ENCODE peak calls at places on chromosomes 7 and 10, in ten cellular contexts. U is cardiac fibroblast; H is fibroblast of the conjunctiva; T is GF-D8; O is activated naive CD4-positive, alpha-beta T cell treated with Interleukin-2 at 50 U/mL for 16 hours; F is BJ; C is ELR; V is CD8-positive, alpha-beta memory T cell; G is endothelial cell; K is stimulated activated CD4-positive, alpha-beta T cell treated with anti-CD3 and anti-CD28 coated beads, Interleukin-1b, Interleukin-23, amount 100 ng/mL, for 24 hours. L is an unnamed sample.

GRCh38 chr7:44894881-44895600 is 9.7 kb upstream of the PURB start:
- DNase-seq in U (no peak), H (no peak), T (no peak), O (no peak), F (no peak), C (no peak), V (no peak), G (no peak), K (no peak), L (no peak)

GRCh38 chr7:54664235-54665228 is 94.5 kb downstream of the SEC61G start:
- DNase-seq in U (peak), H (no peak), T (no peak), O (no peak), F (no peak), C (peak), V (no peak), G (peak), K (no peak), L (no peak)

GRCh38 chr10:107011113-107011512 is 153.4 kb downstream of the SORCS1 start:
- DNase-seq in U (no peak), H (no peak), T (no peak), O (no peak), F (no peak), C (no peak), V (no peak), G (peak), K (no peak), L (no peak)

GRCh38 chr10:119198438-119198837 is 8.9 kb upstream of the GRK5 start:
- DNase-seq in U (peak), H (no peak), T (no peak), O (peak), F (no peak), C (peak), V (no peak), G (no peak), K (no peak), L (no peak)

GRCh38 chr7:113289140-113289740 is 170.9 kb upstream of the SMIM30 start:
- DNase-seq in U (peak), H (peak), T (no peak), O (no peak), F (no peak), C (peak), V (no peak), G (no peak), K (no peak), L (peak)

GRCh38 chr7:44608916-44609648 is 2.7 kb downstream of the OGDH start:
- DNase-seq in U (peak), H (no peak), T (peak), O (no peak), F (peak), C (no peak), V (no peak), G (no peak), K (no peak), L (peak)

GRCh38 chr7:64045301-64046040 is at the start of gene ZNF727:
- DNase-seq in U (no peak), H (no peak), T (no peak), O (no peak), F (no peak), C (no peak), V (no peak), G (no peak), K (no peak), L (no peak)

GRCh38 chr7:150858236-150859197 is 6.2 kb downstream of the AOC1 start:
- DNase-seq in U (no peak), H (no peak), T (no peak), O (no peak), F (no peak), C (no peak), V (no peak), G (no peak), K (no peak), L (no peak)

GRCh38 chr10:86061301-86061873 is 305.2 kb downstream of the GRID1 start:
- DNase-seq in U (no peak), H (no peak), T (no peak), O (no peak), F (no peak), C (no peak), V (no peak), G (no peak), K (no peak), L (no peak)

GRCh38 chr10:124521429-124521871 is 59.8 kb downstream of the LHPP start:
- DNase-seq in U (no peak), H (no peak), T (no peak), O (no peak), F (no peak), C (no peak), V (peak), G (no peak), K (no peak), L (no peak)

GRCh38 chr7:55534262-55534915 is 37.9 kb downstream of the VOPP1 start:
- DNase-seq in U (peak), H (no peak), T (peak), O (peak), F (peak), C (peak), V (peak), G (no peak), K (peak), L (no peak)

GRCh38 chr7:148700693-148701092 is 2.0 kb downstream of the CUL1 start:
- DNase-seq in U (peak), H (no peak), T (no peak), O (peak), F (no peak), C (peak), V (peak), G (no peak), K (peak), L (no peak)

GRCh38 chr10:47214520-47214919 is 85.5 kb upstream of the GDF10 start:
- DNase-seq in U (peak), H (no peak), T (no peak), O (no peak), F (no peak), C (peak), V (no peak), G (no peak), K (no peak), L (no peak)

GRCh38 chr7:132276986-132277716 is 299.1 kb downstream of the PLXNA4 start:
- DNase-seq in U (no peak), H (no peak), T (no peak), O (no peak), F (no peak), C (peak), V (no peak), G (no peak), K (no peak), L (no peak)

GRCh38 chr7:2566890-2567662 is 8.3 kb downstream of the IQCE start:
- DNase-seq in U (no peak), H (no peak), T (no peak), O (peak), F (no peak), C (no peak), V (no peak), G (no peak), K (no peak), L (no peak)

GRCh38 chr10:132114953-132115520 is 49.3 kb downstream of the JAKMIP3 start:
- DNase-seq in U (no peak), H (no peak), T (no peak), O (no peak), F (no peak), C (no peak), V (peak), G (no peak), K (no peak), L (no peak)

GRCh38 chr7:133428876-133429275 is 176.0 kb downstream of the EXOC4 start:
- DNase-seq in U (no peak), H (no peak), T (no peak), O (no peak), F (no peak), C (no peak), V (no peak), G (no peak), K (no peak), L (no peak)

GRCh38 chr7:116598846-116599245 is 73.2 kb upstream of the MET start:
- DNase-seq in U (no peak), H (no peak), T (no peak), O (no peak), F (no peak), C (no peak), V (no peak), G (no peak), K (no peak), L (no peak)

GRCh38 chr10:131905279-131905595 is 4.4 kb downstream of the PPP2R2D start:
- DNase-seq in U (no peak), H (no peak), T (no peak), O (no peak), F (no peak), C (no peak), V (peak), G (no peak), K (no peak), L (no peak)

GRCh38 chr7:132377043-132377442 is 199.2 kb downstream of the PLXNA4 start:
- DNase-seq in U (peak), H (no peak), T (no peak), O (no peak), F (no peak), C (no peak), V (no peak), G (no peak), K (no peak), L (no peak)

GRCh38 chr7:100808354-100808875 is 18.9 kb downstream of the EPHB4 start:
- DNase-seq in U (no peak), H (no peak), T (no peak), O (no peak), F (no peak), C (no peak), V (no peak), G (no peak), K (no peak), L (no peak)

GRCh38 chr10:128087146-128087883 is 38.9 kb downstream of the MKI67 start:
- DNase-seq in U (no peak), H (no peak), T (no peak), O (no peak), F (no peak), C (no peak), V (no peak), G (no peak), K (no peak), L (no peak)

GRCh38 chr10:22437620-22438588 is 92.6 kb downstream of the SPAG6 start:
- DNase-seq in U (peak), H (no peak), T (no peak), O (peak), F (no peak), C (no peak), V (peak), G (no peak), K (no peak), L (no peak)

GRCh38 chr7:23471090-23471859 is 984 bp upstream of the IGF2BP3 start:
- DNase-seq in U (peak), H (peak), T (peak), O (peak), F (no peak), C (peak), V (no peak), G (peak), K (no peak), L (no peak)

GRCh38 chr7:94441138-94441537 is 46.4 kb downstream of the COL1A2 start:
- DNase-seq in U (no peak), H (no peak), T (no peak), O (no peak), F (no peak), C (no peak), V (no peak), G (no peak), K (no peak), L (no peak)

GRCh38 chr7:145928937-145929336 is 187.7 kb upstream of the CNTNAP2 start:
- DNase-seq in U (no peak), H (no peak), T (no peak), O (no peak), F (no peak), C (no peak), V (no peak), G (no peak), K (no peak), L (no peak)

GRCh38 chr10:50622497-50623298 is 1.1 kb downstream of the SGMS1 start:
- DNase-seq in U (peak), H (no peak), T (no peak), O (peak), F (no peak), C (peak), V (peak), G (peak), K (no peak), L (no peak)

GRCh38 chr7:82411732-82412131 is 31.8 kb downstream of the CACNA2D1 start:
- DNase-seq in U (no peak), H (no peak), T (no peak), O (no peak), F (no peak), C (no peak), V (no peak), G (no peak), K (no peak), L (no peak)

GRCh38 chr10:24894728-24895127 is 57.7 kb downstream of the PRTFDC1 start:
- DNase-seq in U (no peak), H (no peak), T (no peak), O (peak), F (no peak), C (no peak), V (peak), G (no peak), K (no peak), L (no peak)

GRCh38 chr10:101840102-101840684 is 3.4 kb downstream of the KCNIP2 start:
- DNase-seq in U (peak), H (no peak), T (no peak), O (peak), F (no peak), C (peak), V (peak), G (no peak), K (no peak), L (no peak)

GRCh38 chr7:34133983-34134782 is 228.8 kb downstream of the BMPER start:
- DNase-seq in U (peak), H (peak), T (no peak), O (no peak), F (peak), C (peak), V (no peak), G (peak), K (no peak), L (peak)

GRCh38 chr10:119538632-119539358 is 3.7 kb downstream of the RGS10 start:
- DNase-seq in U (no peak), H (no peak), T (no peak), O (peak), F (no peak), C (peak), V (peak), G (no peak), K (no peak), L (no peak)

GRCh38 chr10:43093423-43094090 is 16.7 kb downstream of the RET start:
- DNase-seq in U (no peak), H (no peak), T (no peak), O (no peak), F (no peak), C (peak), V (no peak), G (no peak), K (no peak), L (no peak)

GRCh38 chr10:9311702-9312499 is 1257.4 kb downstream of the GATA3 start:
- DNase-seq in U (no peak), H (no peak), T (no peak), O (no peak), F (no peak), C (no peak), V (no peak), G (no peak), K (no peak), L (no peak)

GRCh38 chr7:28626629-28627262 is 214.4 kb downstream of the CREB5 start:
- DNase-seq in U (peak), H (no peak), T (no peak), O (peak), F (no peak), C (peak), V (no peak), G (peak), K (no peak), L (no peak)

GRCh38 chr7:105691029-105691691 is 109.9 kb upstream of the EFCAB10 start:
- DNase-seq in U (peak), H (peak), T (no peak), O (peak), F (no peak), C (peak), V (peak), G (no peak), K (no peak), L (peak)

GRCh38 chr10:44389150-44389549 is 4.3 kb upstream of the CXCL12 start:
- DNase-seq in U (no peak), H (no peak), T (no peak), O (no peak), F (no peak), C (no peak), V (no peak), G (no peak), K (no peak), L (no peak)

GRCh38 chr7:27316311-27316710 is 73.7 kb downstream of the EVX1 start:
- DNase-seq in U (peak), H (no peak), T (no peak), O (no peak), F (no peak), C (no peak), V (no peak), G (no peak), K (no peak), L (no peak)